ENCODE peak calls at places on chromosomes 5 and 9, in six cellular contexts. R, P, U, W, H and I are unnamed samples.

GRCh38 chr5:173397531-173397930 is 69.3 kb upstream of the STC2 start:
- DNase-seq in H (no peak), P (no peak), R (no peak), W (no peak), U (no peak), I (no peak)

GRCh38 chr9:134833294-134833880 is 47.2 kb upstream of the FCN2 start:
- DNase-seq in W (no peak), U (no peak), H (no peak), P (no peak), R (no peak), I (no peak)

GRCh38 chr5:157266286-157267007 is 524 bp downstream of the CYFIP2 start:
- DNase-seq in R (peak; percentile 65), P (no peak), W (no peak), U (peak; percentile 31), H (peak; percentile 48), I (no peak)

GRCh38 chr9:76516871-76517270 is 57.9 kb downstream of the GCNT1 start:
- DNase-seq in W (no peak), U (no peak), P (no peak), R (no peak), H (no peak), I (no peak)

GRCh38 chr9:136474021-136474640 is 8.7 kb downstream of the SEC16A start:
- DNase-seq in R (no peak), U (no peak), P (no peak), H (no peak), W (no peak), I (no peak)

GRCh38 chr9:124284237-124284831 is 26.6 kb downstream of the NEK6 start:
- DNase-seq in U (no peak), H (no peak), P (no peak), R (no peak), W (peak; percentile 56), I (no peak)

GRCh38 chr5:53779541-53779981 is 219.1 kb downstream of the NDUFS4 start:
- DNase-seq in R (peak; percentile 39), U (peak; percentile 39), W (peak; percentile 52), H (no peak), P (no peak), I (no peak)

GRCh38 chr9:109880276-109881169 is 100.5 kb downstream of the PALM2AKAP2 start:
- DNase-seq in W (no peak), H (no peak), U (peak; percentile 56), R (peak; percentile 46), P (peak; percentile 67), I (no peak)

GRCh38 chr5:151682751-151683331 is 3.9 kb downstream of the SPARC start:
- DNase-seq in U (peak; percentile 51), P (no peak), R (no peak), W (no peak), H (no peak), I (no peak)

GRCh38 chr9:91502475-91502874 is 78.8 kb upstream of the NFIL3 start:
- DNase-seq in H (no peak), W (no peak), R (no peak), U (no peak), P (no peak), I (no peak)

GRCh38 chr9:20684035-20684864 is at the start of gene FOCAD:
- DNase-seq in U (peak; percentile 99), P (peak; percentile 78), H (peak; percentile 96), R (peak; percentile 93), W (peak; percentile 87), I (peak; percentile 60)

GRCh38 chr5:37851305-37851704 is 11.5 kb upstream of the GDNF start:
- DNase-seq in W (no peak), P (no peak), R (no peak), U (no peak), H (no peak), I (no peak)

GRCh38 chr5:140093866-140094265 is 20.0 kb upstream of the PURA start:
- DNase-seq in H (no peak), P (no peak), U (no peak), W (no peak), R (no peak), I (no peak)

GRCh38 chr5:110757118-110757729 is 18.4 kb downstream of the SLC25A46 start:
- DNase-seq in R (peak; percentile 84), H (peak; percentile 20), P (peak; percentile 40), U (peak; percentile 86), W (peak; percentile 15), I (peak; percentile 22)

GRCh38 chr5:16934123-16934522 is 2.0 kb downstream of the MYO10 start:
- DNase-seq in H (peak; percentile 90), U (peak; percentile 91), W (no peak), R (peak; percentile 96), P (peak; percentile 63), I (peak; percentile 85)

GRCh38 chr9:90830977-90831376 is 29.4 kb downstream of the SYK start:
- DNase-seq in R (no peak), H (no peak), U (no peak), P (no peak), W (no peak), I (no peak)

GRCh38 chr5:74130141-74130897 is 504.3 kb downstream of the ARHGEF28 start:
- DNase-seq in P (no peak), R (no peak), W (no peak), H (no peak), U (no peak), I (no peak)

GRCh38 chr9:69816775-69817174 is 3.8 kb upstream of the CFAP95 start:
- DNase-seq in H (no peak), W (no peak), U (no peak), R (no peak), P (no peak), I (no peak)

GRCh38 chr9:106864533-106865143 is 1.7 kb downstream of the ZNF462 start:
- DNase-seq in P (no peak), H (no peak), R (peak; percentile 36), U (peak; percentile 70), W (peak; percentile 56), I (no peak)

GRCh38 chr9:32431940-32432555 is 47.6 kb downstream of the ACO1 start:
- DNase-seq in P (peak; percentile 13), U (peak; percentile 79), R (peak; percentile 36), W (peak; percentile 32), H (peak; percentile 40), I (no peak)

GRCh38 chr5:55416306-55416705 is 108.5 kb downstream of the MTREX start:
- DNase-seq in H (no peak), P (no peak), U (peak; percentile 59), W (peak; percentile 23), R (no peak), I (no peak)

GRCh38 chr9:127937046-127937382 is 640 bp downstream of the DPM2 start:
- DNase-seq in W (no peak), U (peak; percentile 41), H (no peak), P (no peak), R (no peak), I (no peak)

GRCh38 chr9:127934248-127934647 is 3.4 kb downstream of the DPM2 start:
- DNase-seq in W (no peak), R (no peak), P (no peak), U (no peak), H (no peak), I (no peak)

GRCh38 chr9:127934986-127935385 is 2.7 kb downstream of the DPM2 start:
- DNase-seq in U (no peak), R (no peak), H (no peak), W (no peak), P (no peak), I (no peak)

GRCh38 chr9:127936347-127936852 is 1.3 kb downstream of the DPM2 start:
- DNase-seq in R (no peak), H (no peak), U (no peak), P (no peak), W (no peak), I (no peak)

DNA sequence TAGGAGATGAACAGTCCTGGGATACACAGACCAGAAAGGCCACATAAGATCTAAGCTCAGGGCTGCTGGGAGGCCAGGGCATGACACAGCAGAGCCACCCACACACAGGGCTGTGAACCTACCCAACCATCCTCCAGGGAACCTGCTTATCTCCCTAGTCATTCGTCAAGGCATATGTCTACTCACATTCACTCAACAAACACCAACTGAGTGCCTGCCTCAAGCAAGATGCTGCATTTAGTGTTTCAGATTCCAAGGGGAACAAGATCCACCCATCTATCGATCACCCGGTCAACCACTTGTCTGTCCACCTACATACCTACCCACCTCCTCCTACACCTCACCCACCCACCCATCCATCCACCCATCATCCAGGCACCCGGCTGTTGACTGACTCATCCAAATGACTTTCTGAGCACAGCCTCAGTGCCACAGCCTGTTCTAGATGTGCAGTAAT is 1.9 kb downstream of the DPM2 start:
- DNase-seq in H (no peak), R (no peak), W (no peak), U (no peak), P (no peak), I (no peak)
- H3K9ac ChIP-seq in H (peak overlapping the region; percentile 39), R (no peak overlapping the region), W (peak overlapping the region; percentile 91), U (peak overlapping the region; percentile 94), P (peak overlapping the region; percentile 93), I (no peak overlapping the region)

DNA sequence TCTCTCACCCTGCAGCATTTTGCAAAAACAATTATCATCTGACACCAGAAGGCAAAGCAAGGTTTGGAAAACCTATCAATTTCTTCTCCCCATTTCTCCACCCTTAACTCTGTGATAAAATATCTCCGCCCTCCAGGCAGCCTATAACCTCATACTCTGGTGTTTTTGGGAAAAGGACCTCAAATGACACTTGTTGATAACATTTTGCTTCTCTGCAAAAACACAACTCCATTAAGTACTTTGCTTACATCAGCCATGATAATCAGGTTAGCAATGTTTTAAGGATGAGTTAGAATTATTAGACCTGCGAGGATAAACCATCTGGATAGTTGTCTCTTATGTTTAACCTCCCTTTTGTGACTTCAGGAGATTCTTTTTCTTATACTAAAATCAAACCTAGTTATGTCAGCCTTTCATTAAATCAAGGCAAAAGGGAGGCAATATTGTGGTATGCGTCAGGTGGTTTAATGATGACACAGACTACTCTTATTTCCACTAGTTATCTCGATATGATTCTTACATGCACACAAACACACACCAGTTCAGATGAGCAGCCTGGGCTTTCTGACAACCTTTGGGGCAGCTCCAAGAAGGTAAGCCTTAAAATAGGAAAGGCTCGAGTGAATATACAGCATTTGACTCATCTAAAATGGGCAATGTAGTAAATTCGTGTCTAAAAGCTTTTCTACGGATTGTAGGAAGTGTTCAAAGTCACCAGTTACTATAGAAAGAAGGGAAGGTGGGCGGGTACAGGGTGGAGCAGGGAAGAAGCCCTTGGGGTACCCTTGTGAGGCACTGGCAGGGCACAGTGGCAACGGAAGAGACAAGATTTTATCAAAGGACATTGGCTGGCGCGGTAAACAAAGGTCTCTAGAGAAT is 2.1 kb downstream of the ANKH start:
- DNase-seq in W (no peak), P (no peak), H (peak; percentile 50), R (peak; percentile 40), U (no peak), I (no peak)
- H3K4me3 ChIP-seq in W (peak overlapping the region; percentile 72), P (no peak overlapping the region), H (peak overlapping the region; percentile 67), R (peak overlapping the region; percentile 78), U (peak overlapping the region; percentile 88), I (no peak overlapping the region)

GRCh38 chr9:137665697-137666504 is 47.1 kb downstream of the EHMT1 start:
- DNase-seq in U (no peak), R (no peak), H (no peak), W (no peak), P (no peak), I (no peak)
- H3K9ac ChIP-seq in U (no peak overlapping the region), R (no peak overlapping the region), H (no peak overlapping the region), W (no peak overlapping the region), P (no peak overlapping the region), I (no peak overlapping the region)

DNA sequence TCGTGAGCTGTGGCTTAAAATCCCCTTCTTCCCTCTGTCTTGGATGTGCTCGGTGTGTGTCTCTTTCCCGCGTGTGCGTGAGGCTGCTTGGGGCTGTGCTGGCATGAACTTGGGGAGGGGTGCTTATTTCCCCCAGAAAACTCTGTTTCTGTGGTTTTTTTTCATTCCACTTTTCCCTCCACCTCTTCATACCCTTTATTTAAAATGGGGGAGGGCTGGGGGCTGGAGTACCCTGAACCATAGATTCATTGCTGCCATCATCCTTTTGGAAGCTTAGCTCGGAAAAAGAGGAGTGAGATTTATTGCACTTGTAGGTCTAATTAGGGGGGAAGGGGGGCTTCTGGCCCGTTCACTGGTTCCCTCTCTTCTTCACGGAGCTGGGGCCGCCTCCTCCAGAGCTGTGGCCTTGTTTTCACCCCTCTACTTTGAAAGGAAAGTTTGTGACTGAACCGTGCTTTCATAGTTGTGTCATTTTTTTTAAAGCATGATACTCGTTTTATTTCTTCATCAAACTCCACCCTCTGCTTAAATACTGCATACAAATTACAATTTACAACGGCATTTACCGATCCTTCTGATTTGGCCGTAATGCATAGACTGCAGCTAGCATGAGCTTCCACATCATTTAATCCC is 2.8 kb downstream of the NR2F1 start:
- DNase-seq in P (no peak), H (no peak), U (peak; percentile 46), R (no peak), W (no peak), I (no peak)
- H3K4me3 ChIP-seq in P (peak overlapping the region; percentile 68), H (peak overlapping the region; percentile 28), U (peak overlapping the region; percentile 93), R (peak overlapping the region; percentile 93), W (peak overlapping the region; percentile 93), I (peak overlapping the region; percentile 86)